ENCODE peak calls at places on chromosomes 16 and 17, in eight cellular contexts. I, B, P, T, A, O, J and F are unnamed samples. For H3K4me1, the result is how much of the 10 kb centered on the place peaks cover.

GRCh38 chr17:56309897-56310296 is 156.6 kb downstream of the ANKFN1 start:
- DNase-seq in I (peak), P (no peak), J (no peak), O (no peak), T (no peak), B (no peak), A (no peak), F (no peak)

GRCh38 chr17:69060835-69061234 is at the start of gene ABCA9:
- DNase-seq in A (no peak), J (no peak), O (no peak), B (no peak), I (peak), T (no peak), P (no peak), F (no peak)

GRCh38 chr17:18141210-18141803 is 32.8 kb downstream of the MYO15A start:
- DNase-seq in I (peak), T (no peak), P (peak), A (peak), O (no peak), J (peak), B (no peak), F (no peak)

GRCh38 chr17:70034158-70034557 is 40.9 kb upstream of the KCNJ16 start:
- DNase-seq in I (no peak), B (no peak), T (no peak), A (no peak), O (no peak), P (no peak), J (no peak), F (no peak)

GRCh38 chr16:2717360-2718263 is 2.4 kb downstream of the PRSS27 start:
- DNase-seq in T (no peak), J (no peak), O (no peak), B (no peak), I (no peak), P (no peak), A (no peak), F (no peak)

GRCh38 chr16:54930034-54930938 is at the start of gene IRX5:
- DNase-seq in B (peak), A (peak), J (peak), T (peak), P (peak), I (peak), O (peak), F (peak)

GRCh38 chr17:75625813-75626486 is 7.3 kb upstream of the SMIM5 start:
- DNase-seq in B (no peak), O (peak), A (no peak), T (no peak), I (peak), J (peak), P (peak), F (no peak)

GRCh38 chr16:72961115-72961832 is 86.7 kb downstream of the ZFHX3 start:
- DNase-seq in B (no peak), O (no peak), J (no peak), I (peak), T (no peak), A (no peak), P (peak), F (no peak)

GRCh38 chr16:2009302-2009711 is 314 bp downstream of the ZNF598 start:
- DNase-seq in T (no peak), J (peak), O (no peak), B (no peak), P (no peak), I (no peak), A (peak), F (no peak)

GRCh38 chr16:71288570-71288889 is 672 bp downstream of the CMTR2 start:
- DNase-seq in I (peak), B (no peak), T (no peak), A (no peak), P (no peak), O (no peak), J (peak), F (no peak)

GRCh38 chr16:81445926-81446317 is 1.3 kb downstream of the CMIP start:
- DNase-seq in T (no peak), P (peak), O (no peak), I (no peak), J (no peak), B (peak), A (peak), F (no peak)

GRCh38 chr16:47057631-47057996 is 84.1 kb upstream of the DNAJA2 start:
- DNase-seq in P (no peak), O (no peak), T (no peak), J (no peak), A (no peak), B (no peak), I (no peak), F (no peak)

GRCh38 chr16:67995423-67995822 is 3.9 kb downstream of the DPEP2 start:
- DNase-seq in T (no peak), I (no peak), O (no peak), A (no peak), P (no peak), J (no peak), B (no peak), F (no peak)

GRCh38 chr16:89923640-89924297 is 627 bp downstream of the TUBB3 start:
- DNase-seq in A (no peak), T (no peak), J (peak), I (no peak), O (peak), P (no peak), B (peak), F (no peak)

GRCh38 chr17:43020789-43021738 is 1.1 kb downstream of the VAT1 start:
- DNase-seq in T (peak), B (peak), A (peak), O (peak), P (peak), J (peak), I (peak), F (peak)

GRCh38 chr17:40760105-40761016 is 5.2 kb upstream of the KRT25 start:
- DNase-seq in J (no peak), T (no peak), O (no peak), B (no peak), P (no peak), I (no peak), A (no peak), F (no peak)

GRCh38 chr16:1500465-1501150 is 7.4 kb downstream of the TELO2 start:
- DNase-seq in I (no peak), A (no peak), B (no peak), P (no peak), J (no peak), T (no peak), O (no peak), F (no peak)

GRCh38 chr17:7211512-7212277 is 7.9 kb downstream of the DLG4 start:
- DNase-seq in B (no peak), A (no peak), T (no peak), O (peak), I (no peak), J (no peak), P (no peak), F (no peak)

GRCh38 chr17:41959336-41960095 is 7.1 kb upstream of the CNP start:
- DNase-seq in P (peak), O (peak), I (peak), T (no peak), B (no peak), J (peak), A (no peak), F (no peak)

GRCh38 chr17:48261297-48261880 is 153.8 kb downstream of the SNX11 start:
- DNase-seq in J (peak), B (no peak), A (no peak), T (peak), O (peak), I (peak), P (no peak), F (no peak)

GRCh38 chr16:64406661-64407267 is 715.1 kb downstream of the CDH11 start:
- DNase-seq in J (no peak), A (no peak), I (no peak), T (no peak), P (no peak), B (no peak), O (no peak), F (no peak)

GRCh38 chr16:31168848-31169247 is 11.1 kb upstream of the FUS start:
- DNase-seq in O (no peak), B (no peak), P (no peak), T (no peak), J (no peak), I (no peak), A (no peak), F (no peak)

GRCh38 chr16:3022697-3023414 is 886 bp downstream of the HCFC1R1 start:
- DNase-seq in J (no peak), P (no peak), I (peak), T (no peak), A (no peak), O (no peak), B (peak), F (no peak)

GRCh38 chr16:51153275-51153991 is 2.4 kb upstream of the SALL1 start:
- DNase-seq in T (no peak), J (no peak), O (peak), P (no peak), A (no peak), B (no peak), I (no peak), F (no peak)

GRCh38 chr17:78753316-78754250 is 28.5 kb downstream of the CYTH1 start:
- DNase-seq in I (peak), B (no peak), O (no peak), J (no peak), T (no peak), A (no peak), P (no peak), F (no peak)

GRCh38 chr16:31219154-31219741 is 2.3 kb upstream of the PYDC1 start:
- DNase-seq in J (no peak), O (no peak), P (no peak), I (no peak), T (no peak), A (no peak), B (no peak), F (no peak)

GRCh38 chr16:30699615-30700099 is 686 bp downstream of the SRCAP start:
- DNase-seq in O (no peak), J (no peak), P (no peak), B (no peak), I (no peak), T (no peak), A (no peak), F (no peak)

GRCh38 chr17:57356722-57357391 is 100.5 kb downstream of the MSI2 start:
- DNase-seq in I (no peak), J (no peak), A (no peak), P (no peak), T (peak), B (no peak), O (no peak), F (no peak)

GRCh38 chr16:68003031-68003430 is 3.7 kb upstream of the DPEP2 start:
- DNase-seq in P (no peak), O (no peak), T (no peak), A (no peak), I (peak), J (no peak), B (no peak), F (no peak)

GRCh38 chr17:43079578-43080302 is 45.4 kb downstream of the BRCA1 start:
- DNase-seq in A (no peak), J (no peak), O (no peak), I (no peak), T (peak), B (no peak), P (no peak), F (no peak)

GRCh38 chr17:13016881-13017622 is 775 bp downstream of the ELAC2 start:
- DNase-seq in T (no peak), P (no peak), I (peak), B (no peak), O (peak), A (no peak), J (no peak), F (no peak)

GRCh38 chr16:2009791-2010510 is at the start of gene ZNF598:
- DNase-seq in P (peak), J (peak), I (peak), A (peak), O (peak), T (peak), B (peak), F (peak)

GRCh38 chr16:83898463-83899271 is at the start of gene MLYCD:
- DNase-seq in P (peak), O (peak), I (peak), B (peak), J (peak), A (peak), T (peak), F (peak)

GRCh38 chr17:16037636-16038035 is 38.0 kb downstream of the TTC19 start:
- DNase-seq in B (no peak), J (no peak), A (no peak), T (no peak), P (no peak), I (peak), O (no peak), F (no peak)

GRCh38 chr17:2996208-2996855 is 67.1 kb downstream of the OR1D5 start:
- DNase-seq in O (no peak), A (no peak), B (peak), T (no peak), I (peak), J (no peak), P (peak), F (no peak)

GRCh38 chr17:28616281-28616680 is 2.3 kb upstream of the RSKR start:
- DNase-seq in O (no peak), A (no peak), T (no peak), B (no peak), J (no peak), P (no peak), I (no peak), F (no peak)
- H3K4me1 ChIP-seq in O (under half), A (under half), T (under half), B (under half), J (under half), P (under half), I (under half), F (under half)

GRCh38 chr17:39658346-39658745 is 6.8 kb upstream of the TCAP start:
- DNase-seq in I (no peak), A (no peak), P (no peak), B (no peak), J (no peak), T (no peak), O (no peak), F (no peak)
- H3K27ac ChIP-seq in I (no peak), A (no peak), P (no peak), B (no peak), J (no peak), T (no peak), O (no peak), F (no peak)

GRCh38 chr16:78659216-78659615 is 559.8 kb downstream of the WWOX start:
- DNase-seq in O (no peak), A (no peak), P (no peak), B (no peak), T (no peak), J (no peak), I (no peak), F (no peak)

GRCh38 chr16:78660795-78661194 is 561.3 kb downstream of the WWOX start:
- DNase-seq in P (no peak), A (no peak), I (no peak), O (no peak), J (no peak), T (no peak), B (no peak), F (no peak)

GRCh38 chr16:78656887-78657286 is 557.4 kb downstream of the WWOX start:
- DNase-seq in T (no peak), J (no peak), P (no peak), I (no peak), O (no peak), B (no peak), A (no peak), F (no peak)

GRCh38 chr16:78663690-78664089 is 564.2 kb downstream of the WWOX start:
- DNase-seq in I (no peak), T (no peak), P (no peak), J (no peak), B (no peak), A (no peak), O (no peak), F (no peak)

GRCh38 chr16:78659668-78660217 is 560.3 kb downstream of the WWOX start:
- DNase-seq in I (no peak), P (no peak), A (no peak), T (no peak), O (no peak), J (no peak), B (no peak), F (no peak)
- H3K4me1 ChIP-seq in I (under half), P (under half), A (under half), T (under half), O (under half), J (under half), B (under half), F (under half)

GRCh38 chr17:4903051-4903818 is at the start of gene CHRNE:
- DNase-seq in B (peak), T (peak), O (peak), P (peak), I (peak), J (peak), A (peak), F (peak)
- H3K27ac ChIP-seq in B (no peak), T (no peak), O (no peak), P (peak), I (no peak), J (no peak), A (no peak), F (peak)

GRCh38 chr17:73595931-73596330 is 48.3 kb downstream of the SDK2 start:
- DNase-seq in T (no peak), O (no peak), I (no peak), A (no peak), B (no peak), J (no peak), P (no peak), F (no peak)
- H3K4me1 ChIP-seq in T (under half), O (under half), I (under half), A (half or more), B (under half), J (under half), P (under half), F (under half)